ENCODE peak calls at places on chromosomes 6 and 20, in seven cellular contexts. One of them, this sample, is unnamed.

GRCh38 chr20:42530855-42531674 is 658.6 kb downstream of the PTPRT start:
- DNase-seq in OCI-LY7: peak
- DNase-seq in endothelial cell: no peak
- DNase-seq in CD8-positive, alpha-beta T cell: no peak
- DNase-seq in AG10803: peak
- DNase-seq in GM06990: no peak
- DNase-seq in left ventricle myocardium inferior: no peak
- DNase-seq in this sample: no peak

GRCh38 chr20:62545271-62545670 is 69.5 kb upstream of the GATA5 start:
- DNase-seq in OCI-LY7: no peak
- DNase-seq in endothelial cell: no peak
- DNase-seq in CD8-positive, alpha-beta T cell: no peak
- DNase-seq in AG10803: no peak
- DNase-seq in GM06990: no peak
- DNase-seq in left ventricle myocardium inferior: no peak
- DNase-seq in this sample: no peak

GRCh38 chr20:54793270-54793992 is 318.0 kb downstream of the DOK5 start:
- DNase-seq in OCI-LY7: no peak
- DNase-seq in endothelial cell: no peak
- DNase-seq in CD8-positive, alpha-beta T cell: no peak
- DNase-seq in AG10803: no peak
- DNase-seq in GM06990: no peak
- DNase-seq in left ventricle myocardium inferior: no peak
- DNase-seq in this sample: no peak

GRCh38 chr20:10328897-10329255 is 105.1 kb downstream of the MKKS start:
- DNase-seq in OCI-LY7: no peak
- DNase-seq in endothelial cell: no peak
- DNase-seq in CD8-positive, alpha-beta T cell: no peak
- DNase-seq in AG10803: no peak
- DNase-seq in GM06990: no peak
- DNase-seq in left ventricle myocardium inferior: no peak
- DNase-seq in this sample: no peak

GRCh38 chr6:129638055-129639019 is 71.6 kb downstream of the ARHGAP18 start:
- DNase-seq in OCI-LY7: no peak
- DNase-seq in endothelial cell: peak
- DNase-seq in CD8-positive, alpha-beta T cell: no peak
- DNase-seq in AG10803: no peak
- DNase-seq in GM06990: no peak
- DNase-seq in left ventricle myocardium inferior: no peak
- DNase-seq in this sample: no peak

GRCh38 chr6:147509900-147510299 is 1.4 kb downstream of the SAMD5 start:
- DNase-seq in OCI-LY7: no peak
- DNase-seq in endothelial cell: no peak
- DNase-seq in CD8-positive, alpha-beta T cell: no peak
- DNase-seq in AG10803: no peak
- DNase-seq in GM06990: no peak
- DNase-seq in left ventricle myocardium inferior: no peak
- DNase-seq in this sample: no peak

GRCh38 chr6:145539831-145540230 is 195.5 kb downstream of the EPM2A start:
- DNase-seq in OCI-LY7: no peak
- DNase-seq in endothelial cell: no peak
- DNase-seq in CD8-positive, alpha-beta T cell: no peak
- DNase-seq in AG10803: no peak
- DNase-seq in GM06990: no peak
- DNase-seq in left ventricle myocardium inferior: no peak
- DNase-seq in this sample: no peak

GRCh38 chr6:57205550-57206328 is 16.4 kb downstream of the RAB23 start:
- DNase-seq in OCI-LY7: no peak
- DNase-seq in endothelial cell: no peak
- DNase-seq in CD8-positive, alpha-beta T cell: no peak
- DNase-seq in AG10803: no peak
- DNase-seq in GM06990: no peak
- DNase-seq in left ventricle myocardium inferior: no peak
- DNase-seq in this sample: no peak

GRCh38 chr20:38776363-38776762 is 28.1 kb downstream of the ACTR5 start:
- DNase-seq in OCI-LY7: no peak
- DNase-seq in endothelial cell: no peak
- DNase-seq in CD8-positive, alpha-beta T cell: no peak
- DNase-seq in AG10803: no peak
- DNase-seq in GM06990: peak
- DNase-seq in left ventricle myocardium inferior: no peak
- DNase-seq in this sample: no peak

GRCh38 chr6:21992178-21992967 is 304.5 kb downstream of the PRL start:
- DNase-seq in OCI-LY7: no peak
- DNase-seq in endothelial cell: no peak
- DNase-seq in CD8-positive, alpha-beta T cell: no peak
- DNase-seq in AG10803: peak
- DNase-seq in GM06990: no peak
- DNase-seq in left ventricle myocardium inferior: no peak
- DNase-seq in this sample: no peak

GRCh38 chr6:155676346-155676745 is 220.7 kb upstream of the NOX3 start:
- DNase-seq in OCI-LY7: no peak
- DNase-seq in endothelial cell: no peak
- DNase-seq in CD8-positive, alpha-beta T cell: no peak
- DNase-seq in AG10803: no peak
- DNase-seq in GM06990: no peak
- DNase-seq in left ventricle myocardium inferior: no peak
- DNase-seq in this sample: no peak

GRCh38 chr20:278607-279571 is 11.7 kb downstream of the C20orf96 start:
- DNase-seq in OCI-LY7: no peak
- DNase-seq in endothelial cell: peak
- DNase-seq in CD8-positive, alpha-beta T cell: no peak
- DNase-seq in AG10803: no peak
- DNase-seq in GM06990: no peak
- DNase-seq in left ventricle myocardium inferior: peak
- DNase-seq in this sample: no peak
- TF ChIP-seq CTCF in OCI-LY7: no peak
- TF ChIP-seq CTCF in endothelial cell: no peak
- TF ChIP-seq CTCF in CD8-positive, alpha-beta T cell: no peak
- TF ChIP-seq CTCF in AG10803: no peak
- TF ChIP-seq CTCF in GM06990: no peak
- TF ChIP-seq CTCF in left ventricle myocardium inferior: peak
- TF ChIP-seq CTCF in this sample: no peak

GRCh38 chr6:13485923-13486557 is 1.4 kb downstream of the GFOD1 start:
- DNase-seq in OCI-LY7: peak
- DNase-seq in endothelial cell: peak
- DNase-seq in CD8-positive, alpha-beta T cell: no peak
- DNase-seq in AG10803: peak
- DNase-seq in GM06990: peak
- DNase-seq in left ventricle myocardium inferior: peak
- DNase-seq in this sample: no peak
- TF ChIP-seq CTCF in OCI-LY7: peak
- TF ChIP-seq CTCF in endothelial cell: no peak
- TF ChIP-seq CTCF in CD8-positive, alpha-beta T cell: no peak
- TF ChIP-seq CTCF in AG10803: no peak
- TF ChIP-seq CTCF in GM06990: no peak
- TF ChIP-seq CTCF in left ventricle myocardium inferior: no peak
- TF ChIP-seq CTCF in this sample: no peak

GRCh38 chr6:166770216-166771116 is 143.4 kb upstream of the RPS6KA2 start:
- DNase-seq in OCI-LY7: no peak
- DNase-seq in endothelial cell: peak
- DNase-seq in CD8-positive, alpha-beta T cell: no peak
- DNase-seq in AG10803: no peak
- DNase-seq in GM06990: no peak
- DNase-seq in left ventricle myocardium inferior: no peak
- DNase-seq in this sample: no peak
- TF ChIP-seq CTCF in OCI-LY7: peak
- TF ChIP-seq CTCF in endothelial cell: peak
- TF ChIP-seq CTCF in CD8-positive, alpha-beta T cell: no peak
- TF ChIP-seq CTCF in AG10803: peak
- TF ChIP-seq CTCF in GM06990: no peak
- TF ChIP-seq CTCF in left ventricle myocardium inferior: no peak
- TF ChIP-seq CTCF in this sample: no peak

GRCh38 chr6:44776344-44776743 is 388.8 kb downstream of the CDC5L start:
- DNase-seq in OCI-LY7: no peak
- DNase-seq in endothelial cell: no peak
- DNase-seq in CD8-positive, alpha-beta T cell: no peak
- DNase-seq in AG10803: no peak
- DNase-seq in GM06990: no peak
- DNase-seq in left ventricle myocardium inferior: no peak
- DNase-seq in this sample: no peak

GRCh38 chr6:44775121-44775520 is 387.6 kb downstream of the CDC5L start:
- DNase-seq in OCI-LY7: no peak
- DNase-seq in endothelial cell: no peak
- DNase-seq in CD8-positive, alpha-beta T cell: no peak
- DNase-seq in AG10803: no peak
- DNase-seq in GM06990: no peak
- DNase-seq in left ventricle myocardium inferior: no peak
- DNase-seq in this sample: no peak

DNA sequence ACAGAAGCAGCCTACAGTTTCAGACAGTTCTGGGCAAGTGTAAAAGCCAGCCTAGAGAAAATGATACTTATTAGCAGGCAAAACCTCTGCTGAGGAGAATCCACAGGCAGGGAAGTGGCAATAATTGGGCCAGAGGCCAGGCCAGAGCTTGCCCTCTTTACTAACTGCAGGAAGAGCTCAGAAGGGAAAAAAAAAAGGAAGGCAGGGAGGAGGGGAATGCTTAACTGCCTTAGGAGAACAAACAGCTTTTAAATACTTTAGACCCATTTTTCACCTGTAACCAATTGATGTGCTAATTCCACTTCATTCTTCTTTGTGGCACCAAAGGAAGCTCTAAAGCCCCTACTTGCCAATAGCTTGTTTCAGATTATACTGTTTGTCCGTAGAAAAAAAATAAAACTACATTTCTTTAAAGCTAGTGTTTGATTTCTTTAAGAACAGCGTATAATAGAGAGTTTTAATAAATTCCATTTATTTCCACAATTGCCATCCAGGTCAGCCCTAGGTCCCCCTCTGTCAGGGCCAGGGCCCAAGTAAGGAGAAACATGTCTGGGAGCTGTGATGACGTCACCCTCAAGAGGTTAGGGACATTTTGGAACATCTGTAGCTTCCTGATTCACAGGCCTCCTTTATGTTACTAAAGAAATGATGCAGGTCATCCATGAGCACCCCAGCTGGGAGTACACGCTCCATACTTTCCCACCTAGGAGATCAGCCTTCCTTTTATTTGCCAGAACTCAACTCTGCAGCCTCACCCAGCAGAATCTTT is 384.3 kb downstream of the CDC5L start:
- DNase-seq in OCI-LY7: no peak
- DNase-seq in endothelial cell: no peak
- DNase-seq in CD8-positive, alpha-beta T cell: no peak
- DNase-seq in AG10803: peak
- DNase-seq in GM06990: no peak
- DNase-seq in left ventricle myocardium inferior: no peak
- DNase-seq in this sample: peak
- TF ChIP-seq CTCF in OCI-LY7: no peak
- TF ChIP-seq CTCF in endothelial cell: no peak
- TF ChIP-seq CTCF in CD8-positive, alpha-beta T cell: no peak
- TF ChIP-seq CTCF in AG10803: no peak
- TF ChIP-seq CTCF in GM06990: no peak
- TF ChIP-seq CTCF in left ventricle myocardium inferior: no peak
- TF ChIP-seq CTCF in this sample: no peak

DNA sequence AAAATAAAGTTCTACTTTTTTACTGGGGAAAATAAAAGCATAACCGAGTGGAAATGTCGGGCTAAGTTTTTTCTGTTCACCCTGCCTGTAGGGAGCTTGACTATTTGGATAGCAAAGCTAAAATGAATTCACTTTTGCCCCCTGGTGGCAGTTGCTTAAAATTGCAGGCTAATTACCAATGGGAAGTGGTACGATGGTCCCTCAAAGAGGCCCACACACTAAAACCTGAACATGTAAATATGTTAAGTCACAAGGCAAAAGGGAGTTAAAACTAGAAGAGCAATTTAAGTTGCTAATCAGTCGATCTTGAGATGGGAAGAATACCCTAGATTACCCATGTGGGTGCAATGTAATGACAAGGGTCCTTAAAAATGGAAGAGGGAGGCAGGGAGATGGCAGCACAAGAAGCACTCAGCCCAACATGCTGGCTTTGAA is 916 bp upstream of the SUN5 start:
- DNase-seq in OCI-LY7: peak
- DNase-seq in endothelial cell: no peak
- DNase-seq in CD8-positive, alpha-beta T cell: no peak
- DNase-seq in AG10803: no peak
- DNase-seq in GM06990: no peak
- DNase-seq in left ventricle myocardium inferior: no peak
- DNase-seq in this sample: no peak
- TF ChIP-seq CTCF in OCI-LY7: peak
- TF ChIP-seq CTCF in endothelial cell: peak
- TF ChIP-seq CTCF in CD8-positive, alpha-beta T cell: peak
- TF ChIP-seq CTCF in AG10803: peak
- TF ChIP-seq CTCF in GM06990: peak
- TF ChIP-seq CTCF in left ventricle myocardium inferior: peak
- TF ChIP-seq CTCF in this sample: peak

GRCh38 chr6:41280658-41281057 is 5.8 kb downstream of the TREM1 start:
- DNase-seq in OCI-LY7: no peak
- DNase-seq in endothelial cell: no peak
- DNase-seq in CD8-positive, alpha-beta T cell: no peak
- DNase-seq in AG10803: no peak
- DNase-seq in GM06990: no peak
- DNase-seq in left ventricle myocardium inferior: no peak
- DNase-seq in this sample: no peak

GRCh38 chr6:41277644-41278043 is 8.8 kb downstream of the TREM1 start:
- DNase-seq in OCI-LY7: no peak
- DNase-seq in endothelial cell: no peak
- DNase-seq in CD8-positive, alpha-beta T cell: no peak
- DNase-seq in AG10803: no peak
- DNase-seq in GM06990: no peak
- DNase-seq in left ventricle myocardium inferior: no peak
- DNase-seq in this sample: no peak

GRCh38 chr6:41274291-41274690 is 12.2 kb downstream of the TREM1 start:
- DNase-seq in OCI-LY7: no peak
- DNase-seq in endothelial cell: no peak
- DNase-seq in CD8-positive, alpha-beta T cell: no peak
- DNase-seq in AG10803: no peak
- DNase-seq in GM06990: no peak
- DNase-seq in left ventricle myocardium inferior: no peak
- DNase-seq in this sample: no peak

GRCh38 chr6:41275489-41275888 is 11.0 kb downstream of the TREM1 start:
- DNase-seq in OCI-LY7: no peak
- DNase-seq in endothelial cell: no peak
- DNase-seq in CD8-positive, alpha-beta T cell: no peak
- DNase-seq in AG10803: no peak
- DNase-seq in GM06990: no peak
- DNase-seq in left ventricle myocardium inferior: no peak
- DNase-seq in this sample: no peak

GRCh38 chr6:41278699-41279405 is 7.6 kb downstream of the TREM1 start:
- DNase-seq in OCI-LY7: peak
- DNase-seq in endothelial cell: peak
- DNase-seq in CD8-positive, alpha-beta T cell: peak
- DNase-seq in AG10803: peak
- DNase-seq in GM06990: no peak
- DNase-seq in left ventricle myocardium inferior: peak
- DNase-seq in this sample: peak
- TF ChIP-seq CTCF in OCI-LY7: peak
- TF ChIP-seq CTCF in endothelial cell: peak
- TF ChIP-seq CTCF in CD8-positive, alpha-beta T cell: peak
- TF ChIP-seq CTCF in AG10803: peak
- TF ChIP-seq CTCF in GM06990: peak
- TF ChIP-seq CTCF in left ventricle myocardium inferior: peak
- TF ChIP-seq CTCF in this sample: peak